ENCODE peak calls at places on chromosomes 4 and X, in six cellular contexts. M, X, O, T, A and J are unnamed samples. For H3K9me3, the result is how much of the 10 kb centered on the place peaks cover.

GRCh38 chrX:421646-422325 is 35.1 kb upstream of the PPP2R3B start:
- DNase-seq in O (no peak), M (no peak), X (no peak), T (no peak), A (no peak), J (no peak)

GRCh38 chr4:98861100-98861499 is 67.8 kb downstream of the EIF4E start:
- DNase-seq in A (no peak), X (no peak), O (no peak), M (no peak), T (no peak), J (no peak)

GRCh38 chr4:41437264-41437566 is 100.7 kb upstream of the LIMCH1 start:
- DNase-seq in T (no peak), O (no peak), X (no peak), M (no peak), A (no peak), J (no peak)

GRCh38 chr4:6641971-6642320 is 1.5 kb downstream of the MRFAP1 start:
- DNase-seq in X (no peak), M (no peak), A (no peak), T (no peak), O (no peak), J (no peak)

GRCh38 chr4:185567828-185568442 is 32.6 kb upstream of the PDLIM3 start:
- DNase-seq in T (peak), X (no peak), A (peak), O (no peak), M (peak), J (no peak)

GRCh38 chrX:10198254-10198653 is 41.5 kb downstream of the CLCN4 start:
- DNase-seq in A (peak), X (no peak), T (no peak), O (no peak), M (no peak), J (no peak)

GRCh38 chr4:14929669-14930068 is 72.6 kb upstream of the CPEB2 start:
- DNase-seq in M (no peak), X (no peak), A (no peak), O (no peak), T (no peak), J (no peak)

GRCh38 chr4:8557151-8558076 is 22.8 kb upstream of the GPR78 start:
- DNase-seq in M (no peak), A (no peak), X (no peak), O (no peak), T (peak), J (no peak)

GRCh38 chrX:119093991-119094741 is 21.4 kb downstream of the CT47C1 start:
- DNase-seq in M (no peak), O (no peak), X (no peak), A (no peak), T (no peak), J (no peak)

GRCh38 chrX:46333550-46333949 is 211.7 kb downstream of the ZNF674 start:
- DNase-seq in O (no peak), M (no peak), T (no peak), X (no peak), A (no peak), J (no peak)

DNA sequence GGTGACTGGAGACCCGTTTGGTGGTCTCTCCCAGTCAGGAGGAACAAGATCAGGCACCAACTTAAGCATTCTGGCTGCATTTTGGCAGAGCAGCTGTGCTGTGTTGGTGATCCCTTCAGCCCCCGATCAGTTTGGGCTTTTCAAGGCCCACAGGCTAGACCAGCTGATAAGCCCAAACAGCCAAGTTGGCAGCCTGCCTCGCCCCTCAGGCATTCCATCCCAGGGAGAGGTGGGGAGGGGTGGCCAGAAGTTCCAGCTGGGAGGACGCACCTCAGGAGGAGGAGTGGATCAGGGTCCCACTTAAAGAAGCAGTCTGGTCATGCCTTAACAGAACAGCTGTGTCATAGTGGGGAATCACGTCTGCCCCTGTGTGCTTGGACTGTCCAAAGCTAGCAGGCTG is 105.8 kb downstream of the CHIC1 start:
- DNase-seq in X (no peak), A (no peak), T (no peak), M (no peak), O (no peak), J (no peak)
- H3K9me3 ChIP-seq in X (under half), A (under half), T (under half), M (under half), O (under half), J (under half)

GRCh38 chrX:67651437-67652142 is 107.8 kb downstream of the AR start:
- DNase-seq in O (no peak), T (no peak), X (no peak), A (no peak), M (no peak), J (no peak)

GRCh38 chrX:67652581-67652980 is 108.8 kb downstream of the AR start:
- DNase-seq in T (no peak), A (no peak), M (no peak), X (no peak), O (no peak), J (no peak)

GRCh38 chrX:67654301-67654700 is 110.5 kb downstream of the AR start:
- DNase-seq in X (no peak), O (no peak), A (no peak), M (no peak), T (no peak), J (no peak)

GRCh38 chrX:67648361-67648760 is 104.5 kb downstream of the AR start:
- DNase-seq in M (no peak), O (no peak), T (no peak), X (no peak), A (no peak), J (no peak)
- H3K9me3 ChIP-seq in M (under half), O (under half), T (under half), X (under half), A (under half), J (under half)

DNA sequence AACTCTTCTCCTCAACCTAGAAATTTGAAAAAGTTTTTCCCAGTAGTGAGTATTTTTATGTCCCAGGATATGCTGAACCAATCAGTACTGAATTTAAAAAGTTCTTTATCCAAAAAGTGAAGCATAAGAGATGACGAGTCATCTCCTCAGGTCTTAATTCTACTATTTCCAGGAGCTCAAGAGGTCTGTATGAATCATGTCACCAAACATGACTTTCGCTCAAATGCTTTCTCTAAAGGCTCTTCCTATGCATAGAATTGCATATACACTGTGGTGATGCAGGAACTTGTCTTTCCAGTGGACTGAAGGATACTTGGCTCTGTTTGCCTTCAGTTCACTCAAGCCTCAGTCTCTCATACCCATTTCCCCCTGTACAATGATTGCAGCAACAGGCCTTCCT is 36.1 kb downstream of the ZNF41 start:
- DNase-seq in X (no peak), A (no peak), M (no peak), T (no peak), O (no peak), J (no peak)
- H3K9me3 ChIP-seq in X (under half), A (under half), M (under half), T (under half), O (half or more), J (under half)

GRCh38 chrX:78456909-78457308 is 129.5 kb upstream of the CYSLTR1 start:
- DNase-seq in M (no peak), O (no peak), A (no peak), T (no peak), X (no peak), J (no peak)
- H3K9me3 ChIP-seq in M (under half), O (under half), A (under half), T (under half), X (under half), J (under half)

GRCh38 chr4:62522273-62522672 is 1322.1 kb downstream of the ADGRL3 start:
- DNase-seq in O (no peak), A (no peak), X (no peak), T (no peak), M (no peak), J (no peak)
- H3K9me3 ChIP-seq in O (under half), A (under half), X (under half), T (under half), M (under half), J (under half)

DNA sequence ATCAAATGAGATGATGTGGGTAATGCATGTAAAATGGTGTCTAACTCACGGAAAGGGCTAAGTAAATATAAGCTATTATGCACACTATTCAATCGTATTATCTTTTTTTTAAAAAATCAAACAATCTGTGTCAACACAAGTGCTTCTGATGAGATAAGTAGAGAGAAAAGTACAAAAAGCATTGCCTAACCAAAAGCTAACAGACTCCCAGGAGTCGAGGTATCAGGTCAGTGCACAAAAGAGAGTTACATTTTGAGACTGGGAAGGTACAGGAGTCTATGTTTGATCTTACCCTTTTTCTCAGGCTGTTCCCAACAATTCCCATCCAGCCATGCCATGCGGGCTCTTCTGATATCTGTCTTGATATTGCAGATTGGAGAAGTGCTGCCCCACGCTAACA is 203.3 kb upstream of the ZIC3 start:
- DNase-seq in A (no peak), O (no peak), M (no peak), X (no peak), T (no peak), J (no peak)
- H3K9me3 ChIP-seq in A (under half), O (under half), M (under half), X (under half), T (under half), J (under half)

GRCh38 chrX:40174594-40175415 is 77.0 kb upstream of the BCOR start:
- DNase-seq in M (no peak), A (peak), X (no peak), T (peak), O (no peak), J (no peak)
- H3K9me3 ChIP-seq in M (under half), A (under half), X (under half), T (under half), O (under half), J (under half)